ENCODE peak calls at places on chromosomes 3 and 15, in eight cellular contexts. H is psoas muscle, S is endodermal cell, E is H9, D is right lobe of liver, U is esophagus squamous epithelium, A is right cardiac atrium, P is GM23338. B is an unnamed sample.

GRCh38 chr3:38157562-38157961 is 7.8 kb upstream of the OXSR1 start:
- DNase-seq in H (no peak), S (no peak), E (no peak), D (no peak), U (no peak), A (no peak), P (no peak), B (no peak)

GRCh38 chr15:26729581-26729980 is 43.3 kb downstream of the GABRB3 start:
- DNase-seq in H (no peak), S (no peak), E (no peak), D (no peak), U (no peak), A (no peak), P (no peak), B (no peak)

GRCh38 chr3:100040446-100040845 is 73.9 kb downstream of the FILIP1L start:
- DNase-seq in H (no peak), S (no peak), E (no peak), D (no peak), U (no peak), A (no peak), P (no peak), B (no peak)

GRCh38 chr3:13708871-13709595 is 160.1 kb downstream of the FBLN2 start:
- DNase-seq in H (no peak), S (no peak), E (peak; percentile 15), D (peak; percentile 15), U (no peak), A (no peak), P (no peak), B (no peak)

GRCh38 chr15:74414081-74414580 is 19.6 kb downstream of the SEMA7A start:
- DNase-seq in H (no peak), S (no peak), E (no peak), D (no peak), U (no peak), A (peak; percentile 16), P (no peak), B (no peak)

GRCh38 chr3:86990171-86990733 is 697 bp downstream of the VGLL3 start:
- DNase-seq in H (peak; percentile 65), S (peak; percentile 88), E (peak; percentile 73), D (no peak), U (no peak), A (peak; percentile 50), P (peak; percentile 70), B (no peak)

GRCh38 chr3:13353936-13354542 is 66.1 kb downstream of the NUP210 start:
- DNase-seq in H (no peak), S (peak; percentile 68), E (no peak), D (no peak), U (no peak), A (no peak), P (no peak), B (no peak)

GRCh38 chr3:170802164-170803151 is 67.5 kb downstream of the RPL22L1 start:
- DNase-seq in H (no peak), S (peak; percentile 62), E (no peak), D (no peak), U (no peak), A (no peak), P (no peak), B (no peak)

GRCh38 chr15:74656935-74657535 is 38.8 kb downstream of the EDC3 start:
- DNase-seq in H (no peak), S (no peak), E (no peak), D (peak; percentile 71), U (no peak), A (no peak), P (no peak), B (no peak)

GRCh38 chr3:138009476-138010272 is at the start of gene CLDN18:
- DNase-seq in H (no peak), S (peak; percentile 81), E (peak; percentile 71), D (no peak), U (no peak), A (peak; percentile 47), P (peak; percentile 63), B (no peak)

GRCh38 chr15:84819291-84819768 is 2.2 kb downstream of the ALPK3 start:
- DNase-seq in H (peak; percentile 80), S (peak; percentile 67), E (no peak), D (peak; percentile 74), U (no peak), A (peak; percentile 86), P (peak; percentile 44), B (no peak)

GRCh38 chr3:182092662-182093262 is 381.0 kb downstream of the SOX2 start:
- DNase-seq in H (no peak), S (peak; percentile 57), E (peak; percentile 32), D (no peak), U (no peak), A (no peak), P (peak; percentile 40), B (no peak)

GRCh38 chr15:96181873-96182301 is 148.6 kb upstream of the NR2F2 start:
- DNase-seq in H (peak; percentile 81), S (no peak), E (no peak), D (peak; percentile 79), U (no peak), A (peak; percentile 88), P (no peak), B (no peak)

GRCh38 chr15:33084661-33085060 is 109.9 kb downstream of the FMN1 start:
- DNase-seq in H (no peak), S (no peak), E (no peak), D (no peak), U (no peak), A (no peak), P (no peak), B (no peak)

GRCh38 chr3:56783644-56784451 is 17.9 kb downstream of the ARHGEF3 start:
- DNase-seq in H (no peak), S (no peak), E (no peak), D (peak; percentile 59), U (peak; percentile 44), A (peak; percentile 66), P (no peak), B (peak; percentile 64)

GRCh38 chr3:23372296-23372695 is 169.2 kb downstream of the UBE2E2 start:
- DNase-seq in H (no peak), S (no peak), E (no peak), D (no peak), U (no peak), A (no peak), P (peak; percentile 54), B (no peak)

GRCh38 chr15:65375871-65376552 is 1.8 kb downstream of the IGDCC3 start:
- DNase-seq in H (no peak), S (no peak), E (peak; percentile 33), D (no peak), U (no peak), A (no peak), P (no peak), B (no peak)

GRCh38 chr15:89496155-89497098 is at the start of gene RHCG:
- DNase-seq in H (no peak), S (peak; percentile 95), E (peak; percentile 92), D (peak; percentile 46), U (no peak), A (peak; percentile 56), P (peak; percentile 96), B (no peak)

GRCh38 chr3:169604568-169604967 is 58.9 kb downstream of the MECOM start:
- DNase-seq in H (no peak), S (peak; percentile 52), E (peak; percentile 36), D (no peak), U (no peak), A (no peak), P (peak; percentile 44), B (no peak)

GRCh38 chr3:33115024-33115768 is 1.4 kb downstream of the CRTAP start:
- DNase-seq in H (peak; percentile 85), S (peak; percentile 58), E (no peak), D (no peak), U (no peak), A (peak; percentile 79), P (peak; percentile 26), B (no peak)

GRCh38 chr3:122977645-122978466 is 49.7 kb downstream of the SEMA5B start:
- DNase-seq in H (no peak), S (peak; percentile 83), E (peak; percentile 67), D (no peak), U (no peak), A (peak; percentile 80), P (peak; percentile 76), B (no peak)

GRCh38 chr15:93141373-93141790 is 52.4 kb upstream of the RGMA start:
- DNase-seq in H (no peak), S (no peak), E (no peak), D (no peak), U (no peak), A (no peak), P (no peak), B (peak; percentile 12)

GRCh38 chr3:34174740-34175139 is 376.3 kb downstream of the PDCD6IP start:
- DNase-seq in H (no peak), S (no peak), E (no peak), D (no peak), U (no peak), A (no peak), P (no peak), B (no peak)

GRCh38 chr15:84605225-84605882 is 4.5 kb downstream of the ZSCAN2 start:
- DNase-seq in H (no peak), S (no peak), E (no peak), D (no peak), U (no peak), A (no peak), P (no peak), B (no peak)

GRCh38 chr15:68410466-68411200 is 21.3 kb downstream of the ITGA11 start:
- DNase-seq in H (no peak), S (no peak), E (peak; percentile 12), D (peak; percentile 36), U (no peak), A (no peak), P (no peak), B (no peak)
- H3K27ac ChIP-seq in H (no peak overlapping the region), S (no peak overlapping the region), E (no peak overlapping the region), D (no peak overlapping the region), U (no peak overlapping the region), A (no peak overlapping the region), P (no peak overlapping the region), B (no peak overlapping the region)

GRCh38 chr3:118810499-118811035 is 224.1 kb downstream of the IGSF11 start:
- DNase-seq in H (no peak), S (peak; percentile 59), E (no peak), D (no peak), U (no peak), A (no peak), P (no peak), B (no peak)
- H3K4me1 ChIP-seq in H (no peaks in the 10 kb centered on the region), S (peaks cover 13% of the 10 kb centered on the region), E (no peaks in the 10 kb centered on the region), D (no peaks in the 10 kb centered on the region), U (no peaks in the 10 kb centered on the region), A (no peaks in the 10 kb centered on the region), P (no peaks in the 10 kb centered on the region), B (no peaks in the 10 kb centered on the region)

GRCh38 chr3:173761161-173761560 is 363.6 kb downstream of the NLGN1 start:
- DNase-seq in H (no peak), S (no peak), E (no peak), D (no peak), U (no peak), A (no peak), P (no peak), B (no peak)
- H3K27ac ChIP-seq in H (no peak overlapping the region), S (no peak overlapping the region), E (no peak overlapping the region), D (no peak overlapping the region), U (no peak overlapping the region), A (no peak overlapping the region), P (no peak overlapping the region), B (no peak overlapping the region)

DNA sequence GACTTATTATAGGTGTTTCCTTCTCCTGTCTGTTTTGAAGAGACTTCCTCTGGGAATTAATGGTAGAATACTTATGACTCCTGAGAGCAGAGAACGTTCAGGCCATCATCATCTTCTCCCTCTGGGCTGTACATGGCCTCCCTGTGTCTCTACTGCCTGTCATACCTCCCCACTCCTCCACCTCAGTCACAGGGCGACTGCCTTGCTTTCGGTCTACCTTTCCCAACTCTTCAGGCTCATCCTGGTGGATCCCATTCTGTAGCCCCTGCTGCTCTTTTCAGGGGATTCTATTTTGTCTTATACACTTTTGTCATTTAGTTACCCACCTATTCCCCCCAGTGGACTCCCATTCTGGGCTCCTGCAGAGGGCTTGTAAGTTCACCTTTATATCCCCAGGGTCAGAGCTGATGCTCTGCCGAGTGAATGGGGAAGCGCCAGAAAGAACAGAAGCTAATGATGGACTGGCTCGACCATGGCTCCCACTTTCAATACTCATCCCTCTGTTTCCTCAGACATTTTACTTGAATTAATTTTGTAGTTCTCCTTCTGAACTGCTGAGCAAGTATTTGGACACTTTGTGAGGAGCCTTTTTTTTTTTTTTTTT is 28.6 kb downstream of the FNDC3B start:
- DNase-seq in H (no peak), S (no peak), E (no peak), D (no peak), U (no peak), A (no peak), P (no peak), B (no peak)
- H3K4me1 ChIP-seq in H (peaks cover 78% of the 10 kb centered on the region), S (peaks cover 30% of the 10 kb centered on the region), E (peaks cover 12% of the 10 kb centered on the region), D (peaks cover 89% of the 10 kb centered on the region), U (peaks cover 46% of the 10 kb centered on the region), A (peaks cover 18% of the 10 kb centered on the region), P (peaks cover 54% of the 10 kb centered on the region), B (no peaks in the 10 kb centered on the region)

B was measured in effector memory CD4-positive, alpha-beta T cell.